ENCODE peak calls at places on chromosomes 6 and 20, in ten cellular contexts. Y is GM23338; W is astrocyte of the spinal cord; C is H4; O is fibroblast of lung; P is CD8-positive, alpha-beta T cell; F is activated T-cell treated with anti-CD3 and anti-CD28 coated beads for 1 hour; Q is kidney glomerular epithelial cell; I is mesendoderm; U is heart right ventricle. J is an unnamed sample.

GRCh38 chr6:116060572-116061283 is at the start of gene FRK:
- DNase-seq in Y (peak), W (peak), C (no peak), O (no peak), P (no peak), F (no peak), Q (peak), I (no peak), U (no peak), J (no peak)

GRCh38 chr20:46131396-46131795 is 13.3 kb downstream of the CD40 start:
- DNase-seq in Y (no peak), W (peak), C (peak), O (peak), P (no peak), F (no peak), Q (no peak), I (no peak), U (no peak), J (no peak)

GRCh38 chr6:2353412-2354137 is 108.2 kb upstream of the GMDS start:
- DNase-seq in Y (peak), W (peak), C (peak), O (peak), P (peak), F (peak), Q (peak), I (peak), U (peak), J (peak)

GRCh38 chr6:80142586-80142985 is 36.1 kb downstream of the BCKDHB start:
- DNase-seq in Y (no peak), W (peak), C (no peak), O (peak), P (no peak), F (no peak), Q (no peak), I (no peak), U (no peak), J (no peak)

GRCh38 chr6:44275271-44275748 is 5.1 kb downstream of the TMEM151B start:
- DNase-seq in Y (no peak), W (no peak), C (no peak), O (no peak), P (no peak), F (no peak), Q (no peak), I (no peak), U (no peak), J (no peak)

GRCh38 chr20:46512943-46513844 is at the start of gene ZNF334:
- DNase-seq in Y (peak), W (peak), C (no peak), O (peak), P (no peak), F (no peak), Q (peak), I (peak), U (peak), J (no peak)

GRCh38 chr20:23081263-23081811 is 4.8 kb downstream of the CD93 start:
- DNase-seq in Y (no peak), W (no peak), C (no peak), O (no peak), P (no peak), F (no peak), Q (no peak), I (no peak), U (no peak), J (no peak)

GRCh38 chr6:165325609-165326008 is 16.2 kb upstream of the C6orf118 start:
- DNase-seq in Y (no peak), W (no peak), C (no peak), O (no peak), P (no peak), F (no peak), Q (no peak), I (no peak), U (no peak), J (no peak)

GRCh38 chr6:142993977-142994376 is 49.0 kb upstream of the HIVEP2 start:
- DNase-seq in Y (no peak), W (no peak), C (no peak), O (no peak), P (no peak), F (no peak), Q (no peak), I (no peak), U (no peak), J (no peak)

GRCh38 chr6:5998236-5998635 is 8.5 kb downstream of the NRN1 start:
- DNase-seq in Y (no peak), W (no peak), C (no peak), O (no peak), P (no peak), F (no peak), Q (no peak), I (peak), U (no peak), J (no peak)

GRCh38 chr20:8094845-8095244 is 37.2 kb upstream of the PLCB1 start:
- DNase-seq in Y (no peak), W (no peak), C (no peak), O (peak), P (no peak), F (no peak), Q (no peak), I (no peak), U (no peak), J (no peak)

GRCh38 chr6:107264357-107264831 is 149.1 kb upstream of the BEND3 start:
- DNase-seq in Y (no peak), W (peak), C (peak), O (peak), P (no peak), F (no peak), Q (peak), I (no peak), U (no peak), J (no peak)

GRCh38 chr20:38825901-38826625 is 20.6 kb downstream of the PPP1R16B start:
- DNase-seq in Y (peak), W (peak), C (peak), O (peak), P (no peak), F (no peak), Q (peak), I (peak), U (no peak), J (no peak)

GRCh38 chr6:40788661-40789111 is 201.5 kb upstream of the LRFN2 start:
- DNase-seq in Y (no peak), W (peak), C (no peak), O (peak), P (no peak), F (no peak), Q (no peak), I (no peak), U (no peak), J (peak)

GRCh38 chr6:29887330-29887818 is 55.0 kb upstream of the HLA-A start:
- DNase-seq in Y (peak), W (peak), C (no peak), O (peak), P (peak), F (peak), Q (no peak), I (peak), U (peak), J (peak)

GRCh38 chr6:111757342-111757741 is 115.9 kb downstream of the FYN start:
- DNase-seq in Y (peak), W (peak), C (no peak), O (peak), P (no peak), F (no peak), Q (peak), I (no peak), U (no peak), J (no peak)

GRCh38 chr6:97294451-97294850 is 11.4 kb upstream of the MMS22L start:
- DNase-seq in Y (peak), W (peak), C (no peak), O (peak), P (no peak), F (no peak), Q (peak), I (no peak), U (no peak), J (no peak)

GRCh38 chr6:144646066-144646800 is 361.1 kb downstream of the UTRN start:
- DNase-seq in Y (no peak), W (peak), C (no peak), O (peak), P (no peak), F (no peak), Q (peak), I (no peak), U (no peak), J (no peak)

GRCh38 chr20:35093245-35093884 is 758 bp upstream of the TRPC4AP start:
- DNase-seq in Y (no peak), W (peak), C (peak), O (peak), P (no peak), F (no peak), Q (peak), I (no peak), U (no peak), J (no peak)